ENCODE peak calls at places on chromosomes 7 and 10, in ten cellular contexts. P, S, G, M, Z, R, J, L, K and F are unnamed samples.

GRCh38 chr10:76086571-76087260 is 655.3 kb downstream of the LRMDA start:
- DNase-seq in P (peak), S (peak), G (peak), M (peak), Z (peak), R (peak), J (peak), L (peak), K (peak), F (no peak)

GRCh38 chr7:28178537-28178936 is 2.1 kb downstream of the JAZF1 start:
- DNase-seq in P (no peak), S (no peak), G (no peak), M (peak), Z (no peak), R (no peak), J (no peak), L (no peak), K (no peak), F (no peak)

GRCh38 chr7:98303906-98304305 is 22.4 kb downstream of the BRI3 start:
- DNase-seq in P (no peak), S (no peak), G (no peak), M (no peak), Z (no peak), R (no peak), J (no peak), L (no peak), K (no peak), F (no peak)

GRCh38 chr7:69457912-69458491 is 140.3 kb upstream of the AUTS2 start:
- DNase-seq in P (no peak), S (no peak), G (peak), M (no peak), Z (no peak), R (no peak), J (no peak), L (peak), K (no peak), F (no peak)

GRCh38 chr10:98956576-98957260 is 278.9 kb downstream of the HPSE2 start:
- DNase-seq in P (no peak), S (no peak), G (no peak), M (peak), Z (no peak), R (no peak), J (no peak), L (no peak), K (peak), F (no peak)

GRCh38 chr7:69738396-69738889 is 140.2 kb downstream of the AUTS2 start:
- DNase-seq in P (no peak), S (no peak), G (no peak), M (no peak), Z (no peak), R (no peak), J (no peak), L (no peak), K (no peak), F (no peak)

GRCh38 chr7:128863433-128863989 is 855 bp downstream of the ATP6V1F start:
- DNase-seq in P (no peak), S (peak), G (peak), M (peak), Z (peak), R (peak), J (peak), L (peak), K (no peak), F (peak)

GRCh38 chr10:81866753-81867152 is 8.2 kb upstream of the NRG3 start:
- DNase-seq in P (no peak), S (no peak), G (peak), M (no peak), Z (peak), R (no peak), J (no peak), L (no peak), K (peak), F (no peak)

GRCh38 chr7:52498319-52498718 is 537.1 kb upstream of the POM121L12 start:
- DNase-seq in P (no peak), S (no peak), G (no peak), M (no peak), Z (no peak), R (no peak), J (no peak), L (no peak), K (no peak), F (no peak)

GRCh38 chr10:132151286-132151950 is 35.3 kb upstream of the DPYSL4 start:
- DNase-seq in P (peak), S (no peak), G (no peak), M (no peak), Z (no peak), R (no peak), J (no peak), L (peak), K (no peak), F (peak)

GRCh38 chr7:64882341-64883112 is 20.5 kb upstream of the ZNF273 start:
- DNase-seq in P (peak), S (no peak), G (peak), M (no peak), Z (no peak), R (peak), J (peak), L (peak), K (no peak), F (no peak)

GRCh38 chr10:81116201-81116600 is 578.5 kb downstream of the SH2D4B start:
- DNase-seq in P (no peak), S (no peak), G (no peak), M (peak), Z (peak), R (no peak), J (no peak), L (no peak), K (peak), F (no peak)

GRCh38 chr10:119281581-119282071 is 74.3 kb downstream of the GRK5 start:
- DNase-seq in P (peak), S (no peak), G (peak), M (no peak), Z (no peak), R (peak), J (no peak), L (peak), K (no peak), F (no peak)

GRCh38 chr7:106569500-106569929 is 91.4 kb downstream of the CCDC71L start:
- DNase-seq in P (no peak), S (no peak), G (no peak), M (no peak), Z (no peak), R (no peak), J (no peak), L (no peak), K (no peak), F (no peak)

GRCh38 chr7:516216-516605 is 3.4 kb downstream of the PDGFA start:
- DNase-seq in P (no peak), S (no peak), G (peak), M (no peak), Z (no peak), R (no peak), J (no peak), L (no peak), K (no peak), F (no peak)

GRCh38 chr10:76973091-76973514 is 664.5 kb downstream of the KCNMA1 start:
- DNase-seq in P (no peak), S (no peak), G (no peak), M (no peak), Z (no peak), R (no peak), J (no peak), L (no peak), K (no peak), F (no peak)

DNA sequence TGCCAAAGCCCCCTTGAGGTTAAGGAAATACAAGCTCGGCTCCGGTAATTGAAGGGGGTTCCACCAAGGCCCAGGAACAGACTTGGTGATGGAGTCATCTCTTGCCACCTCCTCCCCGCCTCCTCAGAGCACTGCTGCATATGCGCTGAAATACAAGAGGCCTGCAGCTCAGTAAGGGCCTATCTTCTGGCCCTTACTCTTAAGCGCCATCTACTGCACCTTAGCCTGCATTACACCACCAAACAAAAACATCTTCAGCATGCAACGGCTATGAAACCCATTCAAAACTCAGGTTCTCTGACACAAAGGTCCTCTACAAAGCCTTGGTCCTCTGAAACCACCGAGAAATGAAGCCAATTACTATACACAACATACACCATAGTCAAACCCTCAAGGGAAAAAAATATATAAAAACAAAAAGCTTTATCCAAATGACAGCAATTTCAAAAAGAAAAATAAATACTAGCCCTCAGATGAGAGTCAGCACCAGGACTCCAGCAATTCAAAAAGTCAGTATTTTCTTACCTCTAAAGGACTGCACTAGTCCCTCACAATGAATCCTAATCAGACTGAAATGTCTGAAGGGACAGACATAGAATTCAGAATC is 176.8 kb upstream of the TBX20 start:
- DNase-seq in P (no peak), S (no peak), G (no peak), M (peak), Z (no peak), R (no peak), J (no peak), L (no peak), K (no peak), F (no peak)
- TF ChIP-seq CTCF in P (no peak), S (no peak), G (peak), M (peak), Z (peak), R (no peak), J (peak), L (peak), K (peak), F (peak)

GRCh38 chr10:78203915-78204818 is 170.5 kb downstream of the RPS24 start:
- DNase-seq in P (no peak), S (no peak), G (peak), M (no peak), Z (peak), R (peak), J (no peak), L (no peak), K (no peak), F (no peak)
- TF ChIP-seq CTCF in P (no peak), S (no peak), G (no peak), M (no peak), Z (no peak), R (no peak), J (no peak), L (no peak), K (no peak), F (no peak)

DNA sequence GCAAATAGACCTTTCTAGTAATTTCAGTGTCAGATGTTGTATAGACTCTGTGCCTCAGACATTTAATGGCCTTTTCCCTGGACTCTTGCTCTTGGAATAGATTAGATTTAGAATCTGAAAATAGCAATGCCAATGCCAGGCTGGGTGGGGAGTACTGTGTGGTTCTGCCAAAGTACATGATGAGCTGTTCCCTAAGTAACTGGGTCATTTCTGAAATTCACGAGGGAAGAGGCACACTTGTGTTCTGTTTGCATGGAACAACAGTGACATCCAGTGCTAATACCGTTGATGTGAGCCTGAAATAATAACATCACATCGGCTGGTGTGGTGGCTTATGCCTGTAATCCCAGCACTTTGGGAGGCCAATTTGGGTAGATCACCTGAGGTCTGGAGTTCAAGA is 119.1 kb downstream of the MBL2 start:
- DNase-seq in P (no peak), S (no peak), G (peak), M (no peak), Z (no peak), R (no peak), J (no peak), L (no peak), K (no peak), F (no peak)
- TF ChIP-seq CTCF in P (no peak), S (no peak), G (no peak), M (no peak), Z (no peak), R (no peak), J (no peak), L (no peak), K (no peak), F (no peak)

GRCh38 chr7:134028853-134029252 is 98.3 kb upstream of the LRGUK start:
- DNase-seq in P (no peak), S (no peak), G (no peak), M (no peak), Z (no peak), R (no peak), J (no peak), L (no peak), K (no peak), F (no peak)

GRCh38 chr7:134034652-134035051 is 92.5 kb upstream of the LRGUK start:
- DNase-seq in P (no peak), S (no peak), G (no peak), M (no peak), Z (no peak), R (no peak), J (no peak), L (no peak), K (no peak), F (no peak)

GRCh38 chr7:134029743-134030142 is 97.4 kb upstream of the LRGUK start:
- DNase-seq in P (no peak), S (no peak), G (no peak), M (no peak), Z (no peak), R (no peak), J (no peak), L (no peak), K (no peak), F (no peak)

GRCh38 chr7:134030460-134030865 is 96.7 kb upstream of the LRGUK start:
- DNase-seq in P (no peak), S (no peak), G (no peak), M (no peak), Z (no peak), R (no peak), J (no peak), L (no peak), K (no peak), F (no peak)

GRCh38 chr7:134031835-134032617 is 95.1 kb upstream of the LRGUK start:
- DNase-seq in P (no peak), S (no peak), G (no peak), M (no peak), Z (no peak), R (no peak), J (no peak), L (no peak), K (no peak), F (no peak)
- TF ChIP-seq CTCF in P (no peak), S (peak), G (peak), M (peak), Z (no peak), R (no peak), J (peak), L (no peak), K (no peak), F (no peak)

GRCh38 chr7:35289376-35289775 is 35.5 kb upstream of the TBX20 start:
- DNase-seq in P (no peak), S (no peak), G (no peak), M (no peak), Z (no peak), R (no peak), J (no peak), L (no peak), K (no peak), F (no peak)

GRCh38 chr7:35280854-35281253 is 27.0 kb upstream of the TBX20 start:
- DNase-seq in P (no peak), S (no peak), G (no peak), M (no peak), Z (no peak), R (no peak), J (no peak), L (no peak), K (no peak), F (no peak)

GRCh38 chr7:35286986-35287385 is 33.1 kb upstream of the TBX20 start:
- DNase-seq in P (no peak), S (no peak), G (peak), M (no peak), Z (no peak), R (no peak), J (no peak), L (no peak), K (no peak), F (no peak)

GRCh38 chr7:35285799-35286198 is 31.9 kb upstream of the TBX20 start:
- DNase-seq in P (no peak), S (no peak), G (no peak), M (no peak), Z (no peak), R (no peak), J (no peak), L (no peak), K (no peak), F (no peak)

DNA sequence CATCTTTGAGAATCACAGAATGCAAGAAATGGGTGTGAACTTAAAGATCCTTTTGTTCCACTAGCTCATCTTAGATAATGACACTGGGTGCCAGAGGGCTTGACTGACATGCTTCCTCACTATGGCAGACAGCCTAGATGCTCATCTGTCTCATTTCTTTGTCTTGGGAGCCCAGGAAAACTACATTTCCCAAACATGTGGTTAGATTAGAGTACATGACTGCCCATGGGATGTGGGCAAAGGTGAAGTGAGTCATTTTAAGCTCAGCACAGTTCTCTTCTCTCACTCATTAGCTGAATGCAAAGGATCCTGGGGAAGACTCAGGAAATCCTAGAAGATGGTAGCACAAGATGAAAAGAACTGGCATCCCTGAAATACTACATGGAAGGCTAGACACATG is 32.5 kb upstream of the TBX20 start:
- DNase-seq in P (no peak), S (no peak), G (peak), M (peak), Z (no peak), R (no peak), J (no peak), L (no peak), K (peak), F (no peak)
- TF ChIP-seq CTCF in P (no peak), S (no peak), G (no peak), M (no peak), Z (no peak), R (no peak), J (no peak), L (no peak), K (no peak), F (no peak)

GRCh38 chr7:94056796-94057207 is 52.6 kb upstream of the BET1 start:
- DNase-seq in P (no peak), S (no peak), G (peak), M (peak), Z (no peak), R (no peak), J (no peak), L (no peak), K (peak), F (no peak)
- TF ChIP-seq CTCF in P (no peak), S (no peak), G (no peak), M (no peak), Z (no peak), R (no peak), J (no peak), L (no peak), K (no peak), F (no peak)

GRCh38 chr7:100371561-100372171 is 1.6 kb upstream of the PILRA start:
- DNase-seq in P (no peak), S (no peak), G (no peak), M (no peak), Z (no peak), R (no peak), J (no peak), L (no peak), K (no peak), F (no peak)

GRCh38 chr7:100373261-100373831 is at the start of gene PILRA:
- DNase-seq in P (no peak), S (no peak), G (peak), M (no peak), Z (no peak), R (no peak), J (no peak), L (no peak), K (no peak), F (peak)

GRCh38 chr7:100372694-100373093 is 593 bp upstream of the PILRA start:
- DNase-seq in P (no peak), S (no peak), G (no peak), M (no peak), Z (no peak), R (no peak), J (no peak), L (no peak), K (no peak), F (peak)

GRCh38 chr7:100372256-100372655 is 1.0 kb upstream of the PILRA start:
- DNase-seq in P (no peak), S (no peak), G (peak), M (peak), Z (no peak), R (no peak), J (no peak), L (no peak), K (no peak), F (peak)

GRCh38 chr7:100374601-100375000 is 1.3 kb downstream of the PILRA start:
- DNase-seq in P (no peak), S (no peak), G (no peak), M (no peak), Z (no peak), R (no peak), J (no peak), L (no peak), K (no peak), F (no peak)
- TF ChIP-seq CTCF in P (no peak), S (no peak), G (no peak), M (no peak), Z (no peak), R (no peak), J (no peak), L (no peak), K (no peak), F (no peak)

GRCh38 chr7:25839084-25839769 is 312.8 kb upstream of the NFE2L3 start:
- DNase-seq in P (no peak), S (no peak), G (no peak), M (no peak), Z (no peak), R (no peak), J (no peak), L (no peak), K (no peak), F (no peak)
- TF ChIP-seq CTCF in P (peak), S (no peak), G (peak), M (peak), Z (peak), R (no peak), J (peak), L (peak), K (peak), F (peak)